ENCODE peak calls at places on chromosomes 1 and 21, in six cellular contexts. One of them, this sample, is unnamed.

GRCh38 chr21:46091118-46091517 is 6.8 kb upstream of the COL6A2 start:
- DNase-seq in body of pancreas: no peak
- DNase-seq in testis: no peak
- DNase-seq in tibial nerve: no peak
- DNase-seq in right lobe of liver: no peak
- DNase-seq in transverse colon: no peak
- DNase-seq in this sample: peak

GRCh38 chr1:201184734-201185453 is 5.7 kb upstream of the IGFN1 start:
- DNase-seq in testis: peak
- DNase-seq in transverse colon: peak
- DNase-seq in tibial nerve: peak
- DNase-seq in right lobe of liver: no peak
- DNase-seq in body of pancreas: peak
- DNase-seq in this sample: peak

GRCh38 chr1:1361982-1362423 is 3.6 kb upstream of the MXRA8 start:
- DNase-seq in testis: peak
- DNase-seq in body of pancreas: no peak
- DNase-seq in transverse colon: peak
- DNase-seq in right lobe of liver: no peak
- DNase-seq in tibial nerve: peak
- DNase-seq in this sample: no peak

GRCh38 chr1:5238351-5239123 is 584.1 kb downstream of the AJAP1 start:
- DNase-seq in transverse colon: no peak
- DNase-seq in right lobe of liver: no peak
- DNase-seq in testis: peak
- DNase-seq in body of pancreas: no peak
- DNase-seq in tibial nerve: no peak
- DNase-seq in this sample: no peak

GRCh38 chr1:160366731-160367515 is at the start of gene NHLH1:
- DNase-seq in transverse colon: no peak
- DNase-seq in testis: no peak
- DNase-seq in tibial nerve: no peak
- DNase-seq in body of pancreas: no peak
- DNase-seq in right lobe of liver: no peak
- DNase-seq in this sample: no peak

GRCh38 chr1:52614671-52615070 is 12.5 kb downstream of the GPX7 start:
- DNase-seq in right lobe of liver: no peak
- DNase-seq in tibial nerve: no peak
- DNase-seq in testis: no peak
- DNase-seq in body of pancreas: no peak
- DNase-seq in transverse colon: no peak
- DNase-seq in this sample: no peak

GRCh38 chr1:76865696-76866291 is 1.5 kb upstream of the ST6GALNAC5 start:
- DNase-seq in transverse colon: no peak
- DNase-seq in testis: no peak
- DNase-seq in tibial nerve: no peak
- DNase-seq in body of pancreas: no peak
- DNase-seq in right lobe of liver: no peak
- DNase-seq in this sample: no peak

GRCh38 chr1:36128126-36128904 is 3.3 kb upstream of the COL8A2 start:
- DNase-seq in body of pancreas: no peak
- DNase-seq in transverse colon: no peak
- DNase-seq in right lobe of liver: no peak
- DNase-seq in testis: no peak
- DNase-seq in tibial nerve: no peak
- DNase-seq in this sample: no peak

GRCh38 chr1:54721719-54722118 is 6.1 kb downstream of the TTC4 start:
- DNase-seq in testis: no peak
- DNase-seq in body of pancreas: no peak
- DNase-seq in right lobe of liver: no peak
- DNase-seq in transverse colon: no peak
- DNase-seq in tibial nerve: no peak
- DNase-seq in this sample: no peak

GRCh38 chr1:54945393-54945936 is 35.0 kb upstream of the TMEM61 start:
- DNase-seq in tibial nerve: no peak
- DNase-seq in right lobe of liver: peak
- DNase-seq in testis: no peak
- DNase-seq in body of pancreas: no peak
- DNase-seq in transverse colon: peak
- DNase-seq in this sample: no peak

GRCh38 chr1:147225193-147225730 is at the start of gene FMO5:
- DNase-seq in right lobe of liver: peak
- DNase-seq in body of pancreas: peak
- DNase-seq in transverse colon: peak
- DNase-seq in testis: peak
- DNase-seq in tibial nerve: peak
- DNase-seq in this sample: peak

GRCh38 chr1:35691080-35691479 is 27.6 kb downstream of the C1orf216 start:
- DNase-seq in testis: no peak
- DNase-seq in right lobe of liver: no peak
- DNase-seq in transverse colon: no peak
- DNase-seq in tibial nerve: no peak
- DNase-seq in body of pancreas: no peak
- DNase-seq in this sample: no peak

GRCh38 chr1:36609241-36610027 is 126.7 kb upstream of the CSF3R start:
- DNase-seq in body of pancreas: peak
- DNase-seq in transverse colon: peak
- DNase-seq in tibial nerve: peak
- DNase-seq in testis: peak
- DNase-seq in right lobe of liver: no peak
- DNase-seq in this sample: no peak

GRCh38 chr1:155126494-155127104 is 1.1 kb upstream of the EFNA1 start:
- DNase-seq in testis: peak
- DNase-seq in right lobe of liver: peak
- DNase-seq in body of pancreas: peak
- DNase-seq in tibial nerve: peak
- DNase-seq in transverse colon: peak
- DNase-seq in this sample: no peak

GRCh38 chr21:14766241-14766640 is 220.1 kb upstream of the SAMSN1 start:
- DNase-seq in right lobe of liver: no peak
- DNase-seq in tibial nerve: no peak
- DNase-seq in body of pancreas: no peak
- DNase-seq in testis: no peak
- DNase-seq in transverse colon: no peak
- DNase-seq in this sample: no peak

GRCh38 chr1:8415526-8416278 is 97.8 kb downstream of the SLC45A1 start:
- DNase-seq in tibial nerve: no peak
- DNase-seq in testis: no peak
- DNase-seq in body of pancreas: no peak
- DNase-seq in transverse colon: no peak
- DNase-seq in right lobe of liver: no peak
- DNase-seq in this sample: no peak

GRCh38 chr1:31746687-31747086 is 17.5 kb downstream of the ADGRB2 start:
- DNase-seq in tibial nerve: no peak
- DNase-seq in transverse colon: no peak
- DNase-seq in testis: no peak
- DNase-seq in body of pancreas: no peak
- DNase-seq in right lobe of liver: no peak
- DNase-seq in this sample: no peak

DNA sequence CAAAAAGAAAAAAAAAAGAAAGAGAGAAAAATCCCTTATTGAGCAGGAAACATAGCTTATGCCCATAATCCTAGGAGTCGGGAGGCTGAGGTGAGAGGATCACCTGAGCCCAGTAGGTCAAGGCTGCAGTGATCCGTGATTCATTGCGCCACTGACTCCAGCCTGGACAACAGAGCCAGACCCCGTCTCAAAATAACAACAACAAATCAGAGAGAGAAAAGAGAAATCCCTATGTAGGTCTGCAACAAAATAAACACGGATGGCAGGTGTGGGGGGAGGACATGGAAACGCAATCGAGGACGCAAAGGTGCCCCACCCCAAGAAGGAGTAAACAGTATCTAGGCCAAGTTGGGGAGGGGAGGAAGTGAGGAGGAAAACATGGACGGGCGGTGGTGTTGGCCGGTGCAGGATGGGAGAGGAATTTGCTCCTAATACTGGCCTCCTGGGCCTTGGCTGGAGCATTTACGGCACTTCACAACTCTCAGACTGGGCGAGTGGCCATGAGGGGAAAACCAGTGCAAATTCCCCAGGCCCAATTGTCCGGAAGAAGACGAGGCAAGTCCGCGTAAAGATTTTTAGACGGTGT is 612 bp upstream of the CHTOP start:
- DNase-seq in testis: no peak
- DNase-seq in body of pancreas: no peak
- DNase-seq in tibial nerve: no peak
- DNase-seq in right lobe of liver: no peak
- DNase-seq in transverse colon: peak
- DNase-seq in this sample: peak
- TF ChIP-seq POLR2A in testis: no peak
- TF ChIP-seq POLR2A in body of pancreas: no peak
- TF ChIP-seq POLR2A in tibial nerve: no peak
- TF ChIP-seq POLR2A in right lobe of liver: no peak
- TF ChIP-seq POLR2A in transverse colon: no peak
- TF ChIP-seq POLR2A in this sample: no peak

GRCh38 chr1:15186073-15186845 is 32.7 kb downstream of the TMEM51 start:
- DNase-seq in right lobe of liver: no peak
- DNase-seq in transverse colon: no peak
- DNase-seq in tibial nerve: no peak
- DNase-seq in body of pancreas: no peak
- DNase-seq in testis: no peak
- DNase-seq in this sample: no peak
- H3K27ac ChIP-seq in right lobe of liver: no peak
- H3K27ac ChIP-seq in transverse colon: peak
- H3K27ac ChIP-seq in tibial nerve: no peak
- H3K27ac ChIP-seq in body of pancreas: peak
- H3K27ac ChIP-seq in testis: no peak
- H3K27ac ChIP-seq in this sample: no peak

GRCh38 chr1:41622859-41623732 is 138.6 kb upstream of the EDN2 start:
- DNase-seq in body of pancreas: no peak
- DNase-seq in testis: no peak
- DNase-seq in transverse colon: no peak
- DNase-seq in tibial nerve: no peak
- DNase-seq in right lobe of liver: no peak
- DNase-seq in this sample: no peak
- TF ChIP-seq POLR2A in body of pancreas: no peak
- TF ChIP-seq POLR2A in testis: no peak
- TF ChIP-seq POLR2A in transverse colon: no peak
- TF ChIP-seq POLR2A in tibial nerve: no peak
- TF ChIP-seq POLR2A in right lobe of liver: no peak
- TF ChIP-seq POLR2A in this sample: no peak

DNA sequence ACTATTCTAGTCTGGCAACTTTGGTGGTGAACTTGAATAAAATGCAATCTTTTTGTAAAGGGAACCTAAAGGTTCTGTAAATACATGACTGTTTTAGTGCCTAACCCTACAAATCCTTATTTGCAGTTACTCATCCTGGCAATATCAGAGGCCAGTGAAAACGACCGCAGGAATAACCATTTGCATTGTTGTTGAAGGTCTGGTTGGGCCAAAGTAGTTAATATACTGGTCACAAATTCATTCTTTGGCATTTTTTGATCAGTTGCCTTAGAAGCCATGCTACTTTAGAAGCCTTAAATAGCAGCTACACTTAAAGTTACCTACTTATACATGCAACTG is 93.7 kb downstream of the AHCTF1 start:
- DNase-seq in right lobe of liver: no peak
- DNase-seq in body of pancreas: no peak
- DNase-seq in transverse colon: no peak
- DNase-seq in tibial nerve: no peak
- DNase-seq in testis: no peak
- DNase-seq in this sample: no peak
- H3K27ac ChIP-seq in right lobe of liver: no peak
- H3K27ac ChIP-seq in body of pancreas: no peak
- H3K27ac ChIP-seq in transverse colon: no peak
- H3K27ac ChIP-seq in tibial nerve: no peak
- H3K27ac ChIP-seq in testis: no peak
- H3K27ac ChIP-seq in this sample: no peak

GRCh38 chr1:53686371-53687267 is 52.3 kb downstream of the GLIS1 start:
- DNase-seq in tibial nerve: no peak
- DNase-seq in right lobe of liver: no peak
- DNase-seq in transverse colon: no peak
- DNase-seq in body of pancreas: no peak
- DNase-seq in testis: no peak
- DNase-seq in this sample: no peak

GRCh38 chr1:53685272-53686051 is 53.5 kb downstream of the GLIS1 start:
- DNase-seq in tibial nerve: no peak
- DNase-seq in testis: no peak
- DNase-seq in body of pancreas: no peak
- DNase-seq in right lobe of liver: no peak
- DNase-seq in transverse colon: no peak
- DNase-seq in this sample: no peak

GRCh38 chr1:53682881-53683280 is 56.1 kb downstream of the GLIS1 start:
- DNase-seq in right lobe of liver: no peak
- DNase-seq in body of pancreas: no peak
- DNase-seq in tibial nerve: no peak
- DNase-seq in testis: no peak
- DNase-seq in transverse colon: no peak
- DNase-seq in this sample: no peak

GRCh38 chr1:53683986-53684740 is 54.8 kb downstream of the GLIS1 start:
- DNase-seq in body of pancreas: no peak
- DNase-seq in transverse colon: no peak
- DNase-seq in right lobe of liver: no peak
- DNase-seq in testis: no peak
- DNase-seq in tibial nerve: no peak
- DNase-seq in this sample: no peak

DNA sequence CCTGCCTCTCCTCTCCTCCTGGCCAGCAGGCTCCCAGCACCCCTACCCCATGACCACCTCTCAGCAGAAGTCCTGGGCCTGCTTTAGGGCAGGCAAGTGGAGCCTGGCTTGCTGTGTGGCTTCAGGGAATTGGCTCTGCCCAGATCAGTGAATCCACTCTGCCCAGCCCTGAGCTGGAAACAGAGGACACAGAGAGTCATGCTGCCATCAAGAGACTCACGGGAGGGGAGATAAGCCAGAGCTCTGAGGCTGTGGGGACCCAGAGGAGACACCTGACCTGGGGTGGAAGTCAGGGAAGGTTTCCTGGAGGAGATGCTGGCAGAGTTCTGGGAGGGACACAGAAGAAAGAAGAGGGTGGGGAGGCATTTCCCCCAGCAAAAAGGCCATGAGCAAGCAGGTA is 54.2 kb downstream of the GLIS1 start:
- DNase-seq in tibial nerve: no peak
- DNase-seq in body of pancreas: no peak
- DNase-seq in testis: no peak
- DNase-seq in transverse colon: no peak
- DNase-seq in right lobe of liver: no peak
- DNase-seq in this sample: no peak
- TF ChIP-seq POLR2A in tibial nerve: no peak
- TF ChIP-seq POLR2A in body of pancreas: no peak
- TF ChIP-seq POLR2A in testis: no peak
- TF ChIP-seq POLR2A in transverse colon: no peak
- TF ChIP-seq POLR2A in right lobe of liver: no peak
- TF ChIP-seq POLR2A in this sample: no peak

GRCh38 chr1:115649964-115650363 is 8.2 kb downstream of the VANGL1 start:
- DNase-seq in body of pancreas: no peak
- DNase-seq in tibial nerve: no peak
- DNase-seq in testis: no peak
- DNase-seq in transverse colon: peak
- DNase-seq in right lobe of liver: no peak
- DNase-seq in this sample: no peak
- H3K27ac ChIP-seq in body of pancreas: no peak
- H3K27ac ChIP-seq in tibial nerve: no peak
- H3K27ac ChIP-seq in testis: no peak
- H3K27ac ChIP-seq in transverse colon: peak
- H3K27ac ChIP-seq in right lobe of liver: no peak
- H3K27ac ChIP-seq in this sample: no peak

This sample was measured in heart left ventricle.